ENCODE peak calls at places on chromosomes 4 and X, in five cellular contexts. Y, T, V, C and S are unnamed samples.

GRCh38 chrX:21354725-21355124 is 19.5 kb upstream of the CNKSR2 start:
- DNase-seq in Y (no peak), T (no peak), V (no peak), C (no peak), S (no peak)

GRCh38 chr4:7276538-7276937 is 84.2 kb downstream of the SORCS2 start:
- DNase-seq in Y (no peak), T (no peak), V (no peak), C (no peak), S (no peak)

GRCh38 chr4:19748470-19748869 is 503.2 kb upstream of the SLIT2 start:
- DNase-seq in Y (no peak), T (no peak), V (no peak), C (no peak), S (no peak)

GRCh38 chr4:6992728-6993655 is 50.2 kb upstream of the TADA2B start:
- DNase-seq in Y (no peak), T (no peak), V (peak), C (peak), S (no peak)

GRCh38 chrX:126064901-126065541 is 101.1 kb downstream of the DCAF12L2 start:
- DNase-seq in Y (no peak), T (no peak), V (no peak), C (no peak), S (no peak)

GRCh38 chr4:150578745-150579470 is 3.0 kb upstream of the MAB21L2 start:
- DNase-seq in Y (peak), T (no peak), V (no peak), C (peak), S (peak)

GRCh38 chr4:108813261-108813660 is 50.4 kb upstream of the ETNPPL start:
- DNase-seq in Y (no peak), T (no peak), V (no peak), C (no peak), S (no peak)

GRCh38 chrX:10102046-10102704 is 54.6 kb upstream of the CLCN4 start:
- DNase-seq in Y (no peak), T (no peak), V (no peak), C (no peak), S (no peak)

GRCh38 chr4:108426493-108426892 is 193.9 kb upstream of the RPL34 start:
- DNase-seq in Y (no peak), T (no peak), V (no peak), C (no peak), S (no peak)